ENCODE peak calls at places on chromosome 6, in eight cellular contexts. One of them, this sample, is unnamed.

GRCh38 chr6:27280064-27280539 is 32.0 kb downstream of the POM121L2 start:
- DNase-seq in GM12865: peak
- DNase-seq in NCI-H774: peak
- DNase-seq in iPS-NIHi11: no peak
- DNase-seq in kidney glomerular epithelial cell: peak
- DNase-seq in tibial nerve: no peak
- DNase-seq in Peyer's patch: no peak
- DNase-seq in CD4-positive, alpha-beta T cell: no peak
- DNase-seq in this sample: peak

GRCh38 chr6:2110504-2110903 is 134.9 kb downstream of the GMDS start:
- DNase-seq in GM12865: peak
- DNase-seq in iPS-NIHi11: no peak
- DNase-seq in kidney glomerular epithelial cell: peak
- DNase-seq in Peyer's patch: no peak
- DNase-seq in NCI-H774: no peak
- DNase-seq in tibial nerve: no peak
- DNase-seq in CD4-positive, alpha-beta T cell: no peak
- DNase-seq in this sample: no peak

GRCh38 chr6:100462990-100463684 is 1.6 kb downstream of the SIM1 start:
- DNase-seq in GM12865: no peak
- DNase-seq in kidney glomerular epithelial cell: no peak
- DNase-seq in CD4-positive, alpha-beta T cell: no peak
- DNase-seq in iPS-NIHi11: no peak
- DNase-seq in tibial nerve: no peak
- DNase-seq in Peyer's patch: no peak
- DNase-seq in NCI-H774: peak
- DNase-seq in this sample: no peak

GRCh38 chr6:73648166-73648565 is 5.6 kb downstream of the SLC17A5 start:
- DNase-seq in NCI-H774: no peak
- DNase-seq in CD4-positive, alpha-beta T cell: no peak
- DNase-seq in tibial nerve: no peak
- DNase-seq in iPS-NIHi11: no peak
- DNase-seq in Peyer's patch: no peak
- DNase-seq in kidney glomerular epithelial cell: no peak
- DNase-seq in GM12865: no peak
- DNase-seq in this sample: no peak

GRCh38 chr6:11890209-11890608 is 111.6 kb upstream of the ADTRP start:
- DNase-seq in Peyer's patch: no peak
- DNase-seq in kidney glomerular epithelial cell: no peak
- DNase-seq in GM12865: no peak
- DNase-seq in iPS-NIHi11: no peak
- DNase-seq in NCI-H774: no peak
- DNase-seq in CD4-positive, alpha-beta T cell: no peak
- DNase-seq in tibial nerve: no peak
- DNase-seq in this sample: no peak

GRCh38 chr6:72955666-72956065 is 269.6 kb downstream of the KHDC1L start:
- DNase-seq in kidney glomerular epithelial cell: peak
- DNase-seq in tibial nerve: no peak
- DNase-seq in iPS-NIHi11: no peak
- DNase-seq in CD4-positive, alpha-beta T cell: no peak
- DNase-seq in GM12865: peak
- DNase-seq in NCI-H774: no peak
- DNase-seq in Peyer's patch: no peak
- DNase-seq in this sample: no peak

GRCh38 chr6:26657268-26657667 is 2.3 kb downstream of the ZNF322 start:
- DNase-seq in CD4-positive, alpha-beta T cell: no peak
- DNase-seq in kidney glomerular epithelial cell: no peak
- DNase-seq in Peyer's patch: no peak
- DNase-seq in tibial nerve: no peak
- DNase-seq in iPS-NIHi11: no peak
- DNase-seq in NCI-H774: no peak
- DNase-seq in GM12865: no peak
- DNase-seq in this sample: no peak

GRCh38 chr6:26300828-26301227 is 64.2 kb upstream of the BTN3A2 start:
- DNase-seq in Peyer's patch: no peak
- DNase-seq in tibial nerve: no peak
- DNase-seq in GM12865: no peak
- DNase-seq in NCI-H774: no peak
- DNase-seq in CD4-positive, alpha-beta T cell: no peak
- DNase-seq in kidney glomerular epithelial cell: no peak
- DNase-seq in iPS-NIHi11: no peak
- DNase-seq in this sample: no peak

GRCh38 chr6:153852481-153852880 is 186.6 kb upstream of the OPRM1 start:
- DNase-seq in iPS-NIHi11: no peak
- DNase-seq in Peyer's patch: no peak
- DNase-seq in NCI-H774: no peak
- DNase-seq in GM12865: no peak
- DNase-seq in tibial nerve: no peak
- DNase-seq in kidney glomerular epithelial cell: no peak
- DNase-seq in CD4-positive, alpha-beta T cell: no peak
- DNase-seq in this sample: no peak

GRCh38 chr6:17446713-17447112 is 53.3 kb downstream of the CAP2 start:
- DNase-seq in kidney glomerular epithelial cell: no peak
- DNase-seq in GM12865: no peak
- DNase-seq in Peyer's patch: no peak
- DNase-seq in iPS-NIHi11: peak
- DNase-seq in tibial nerve: no peak
- DNase-seq in CD4-positive, alpha-beta T cell: no peak
- DNase-seq in NCI-H774: no peak
- DNase-seq in this sample: no peak

GRCh38 chr6:90197854-90198496 is 98.7 kb downstream of the BACH2 start:
- DNase-seq in kidney glomerular epithelial cell: peak
- DNase-seq in CD4-positive, alpha-beta T cell: no peak
- DNase-seq in Peyer's patch: no peak
- DNase-seq in GM12865: no peak
- DNase-seq in NCI-H774: no peak
- DNase-seq in iPS-NIHi11: no peak
- DNase-seq in tibial nerve: no peak
- DNase-seq in this sample: peak

GRCh38 chr6:816510-817084 is 123.7 kb upstream of the EXOC2 start:
- DNase-seq in NCI-H774: no peak
- DNase-seq in iPS-NIHi11: no peak
- DNase-seq in tibial nerve: no peak
- DNase-seq in CD4-positive, alpha-beta T cell: no peak
- DNase-seq in GM12865: no peak
- DNase-seq in Peyer's patch: no peak
- DNase-seq in kidney glomerular epithelial cell: no peak
- DNase-seq in this sample: no peak

This sample was measured in mammary epithelial cell.